ENCODE peak calls at places on chromosome X, in seven cellular contexts. W is aorta; L is uterus; X is hepatocyte; R is cardiac muscle cell; A is OCI-LY7; U is CD8-positive, alpha-beta memory T cell. B is an unnamed sample.

GRCh38 chrX:43644124-43644701 is 11.9 kb upstream of the MAOA start:
- DNase-seq in W (no peak), L (peak; percentile 33), X (peak; percentile 58), R (no peak), A (no peak), U (no peak), B (no peak)

GRCh38 chrX:119467842-119468185 is 430 bp upstream of the SLC25A5 start:
- DNase-seq in W (no peak), L (no peak), X (no peak), R (no peak), A (no peak), U (no peak), B (no peak)

GRCh38 chrX:9269134-9269533 is 195.7 kb upstream of the TBL1X start:
- DNase-seq in W (no peak), L (no peak), X (peak; percentile 23), R (no peak), A (no peak), U (no peak), B (no peak)

GRCh38 chrX:125203737-125204578 is 115.7 kb upstream of the TEX13C start:
- DNase-seq in W (peak; percentile 75), L (peak; percentile 25), X (peak; percentile 41), R (peak; percentile 56), A (no peak), U (no peak), B (no peak)

GRCh38 chrX:77900688-77901087 is 1.4 kb downstream of the COX7B start:
- DNase-seq in W (no peak), L (no peak), X (no peak), R (no peak), A (no peak), U (no peak), B (no peak)

GRCh38 chrX:105282077-105282476 is 61.6 kb upstream of the TEX13A start:
- DNase-seq in W (no peak), L (no peak), X (no peak), R (no peak), A (no peak), U (no peak), B (no peak)

GRCh38 chrX:45445745-45446412 is 245.2 kb upstream of the DIPK2B start:
- DNase-seq in W (no peak), L (no peak), X (peak; percentile 18), R (no peak), A (no peak), U (no peak), B (no peak)

GRCh38 chrX:53319614-53320542 is 38.5 kb upstream of the IQSEC2 start:
- DNase-seq in W (no peak), L (no peak), X (no peak), R (no peak), A (no peak), U (no peak), B (no peak)

GRCh38 chrX:55450259-55450658 is 1.7 kb upstream of the MAGEH1 start:
- DNase-seq in W (no peak), L (no peak), X (peak; percentile 16), R (peak; percentile 23), A (no peak), U (no peak), B (no peak)

GRCh38 chrX:1661922-1662221 is 47.0 kb downstream of the ASMT start:
- DNase-seq in W (no peak), L (no peak), X (no peak), R (no peak), A (no peak), U (no peak), B (no peak)
- H3K27ac ChIP-seq in W (no peak overlapping the region), L (no peak overlapping the region), X (no peak overlapping the region), R (no peak overlapping the region), A (peak overlapping the region; percentile 72), U (peak overlapping the region; percentile 85), B (peak overlapping the region; percentile 68)

GRCh38 chrX:4588893-4589292 is 875.4 kb upstream of the PRKX start:
- DNase-seq in W (no peak), L (no peak), X (no peak), R (no peak), A (no peak), U (no peak), B (no peak)
- H3K4me3 ChIP-seq in W (no peak overlapping the region), L (no peak overlapping the region), X (no peak overlapping the region), R (no peak overlapping the region), A (no peak overlapping the region), U (no peak overlapping the region), B (no peak overlapping the region)

DNA sequence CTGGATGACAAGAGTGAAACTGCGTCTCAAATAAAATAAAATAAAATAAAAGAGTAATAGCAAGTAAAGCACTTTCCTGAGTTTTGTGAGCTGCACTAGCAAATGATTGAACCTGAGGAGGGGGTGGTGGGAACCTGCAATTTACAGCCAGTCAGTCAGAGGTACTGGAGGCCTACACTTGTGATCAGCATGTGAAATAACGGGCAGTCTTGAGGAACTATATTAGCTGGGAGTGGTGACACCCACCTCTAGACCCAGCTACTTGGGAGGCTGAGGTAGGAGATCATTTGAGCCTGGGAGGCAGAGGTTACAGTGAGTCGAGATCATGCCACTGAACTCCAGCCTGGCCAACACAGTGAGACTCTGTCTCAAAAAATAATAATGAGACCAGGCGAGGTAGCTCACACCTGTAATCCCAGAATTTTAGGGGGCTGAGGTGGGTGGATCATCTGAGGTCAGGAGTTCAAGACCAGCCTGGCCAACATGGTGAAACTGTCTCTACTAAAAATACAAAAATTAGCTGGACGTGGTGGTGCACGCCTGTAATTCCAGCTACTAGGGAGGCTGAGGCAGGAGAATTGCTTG is 537.1 kb upstream of the HTR2C start:
- DNase-seq in W (no peak), L (no peak), X (no peak), R (no peak), A (no peak), U (no peak), B (no peak)
- H3K36me3 ChIP-seq in W (no peaks in the 10 kb centered on the region), L (no peaks in the 10 kb centered on the region), X (no peaks in the 10 kb centered on the region), R (no peaks in the 10 kb centered on the region), A (no peaks in the 10 kb centered on the region), U (no peaks in the 10 kb centered on the region), B (no peaks in the 10 kb centered on the region)

GRCh38 chrX:39729834-39730670 is 367.7 kb downstream of the BCOR start:
- DNase-seq in W (no peak), L (no peak), X (peak; percentile 38), R (no peak), A (no peak), U (no peak), B (no peak)
- H3K27ac ChIP-seq in W (no peak overlapping the region), L (no peak overlapping the region), X (peak overlapping the region; percentile 38), R (no peak overlapping the region), A (no peak overlapping the region), U (no peak overlapping the region), B (no peak overlapping the region)

DNA sequence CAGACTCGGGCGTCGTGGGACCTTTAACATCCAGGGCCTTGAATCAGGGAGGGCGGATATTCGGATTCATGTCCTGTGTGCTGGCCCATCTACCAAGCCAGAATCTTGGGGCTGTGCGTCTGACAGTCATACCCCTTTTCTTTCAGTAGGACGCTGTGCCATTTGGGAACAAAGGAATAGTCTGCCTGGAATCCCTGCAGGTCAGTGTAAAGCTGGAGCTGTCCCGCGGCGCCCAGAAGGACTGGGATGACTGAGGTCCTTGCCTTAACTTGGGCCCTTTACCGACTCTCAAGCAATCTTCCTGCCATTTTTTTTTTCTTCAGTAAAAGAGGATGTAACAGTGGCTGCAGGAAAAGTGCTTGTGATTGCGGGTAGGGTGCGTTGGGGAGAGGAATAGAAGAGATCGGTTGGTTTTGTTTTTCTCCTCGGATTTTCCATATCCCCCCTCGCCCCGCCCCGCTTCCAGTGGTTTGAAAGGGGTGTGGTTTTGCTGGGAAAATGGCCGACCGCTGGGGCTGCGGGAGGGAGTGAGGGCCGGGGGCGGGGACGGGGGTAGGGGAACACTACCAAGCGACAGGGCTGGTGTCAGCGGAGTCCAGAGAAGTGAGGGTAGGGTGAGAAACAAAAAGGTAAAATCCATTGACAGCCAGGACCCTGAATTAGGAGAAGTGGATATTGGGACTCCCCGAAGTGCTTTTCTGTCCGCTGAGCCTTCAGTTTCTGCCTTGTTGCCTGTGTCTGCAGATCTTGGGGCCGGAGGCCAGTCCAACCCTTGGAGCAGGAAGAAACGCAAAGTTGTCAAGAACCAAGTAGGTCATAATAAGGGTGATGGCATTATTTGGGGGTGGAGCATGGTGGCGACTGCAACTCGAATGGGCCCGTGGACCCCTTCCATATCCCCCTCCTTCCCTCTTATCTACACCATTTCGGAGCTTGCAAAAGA is 749 bp downstream of the ARMCX1 start:
- DNase-seq in W (peak; percentile 86), L (peak; percentile 48), X (peak; percentile 64), R (peak; percentile 47), A (no peak), U (no peak), B (no peak)
- H3K4me3 ChIP-seq in W (peak overlapping the region; percentile 45), L (peak overlapping the region; percentile 53), X (peak overlapping the region; percentile 31), R (peak overlapping the region; percentile 37), A (no peak overlapping the region), U (peak overlapping the region; percentile 32), B (no peak overlapping the region)

GRCh38 chrX:1420371-1420770 is 28.5 kb upstream of the SLC25A6 start:
- DNase-seq in W (peak; percentile 63), L (no peak), X (no peak), R (no peak), A (no peak), U (no peak), B (no peak)

GRCh38 chrX:1419545-1420355 is 27.8 kb upstream of the SLC25A6 start:
- DNase-seq in W (peak; percentile 59), L (no peak), X (no peak), R (no peak), A (no peak), U (no peak), B (no peak)

GRCh38 chrX:1423215-1423614 is 29.5 kb downstream of the ASMTL start:
- DNase-seq in W (peak; percentile 8), L (no peak), X (no peak), R (no peak), A (no peak), U (no peak), B (no peak)

GRCh38 chrX:1422135-1422465 is 30.2 kb upstream of the SLC25A6 start:
- DNase-seq in W (peak; percentile 20), L (no peak), X (no peak), R (no peak), A (no peak), U (no peak), B (no peak)

GRCh38 chrX:1421433-1422134 is 29.7 kb upstream of the SLC25A6 start:
- DNase-seq in W (peak; percentile 32), L (no peak), X (no peak), R (no peak), A (no peak), U (no peak), B (no peak)
- H3K36me3 ChIP-seq in W (peaks cover 10% of the 10 kb centered on the region), L (no peaks in the 10 kb centered on the region), X (no peaks in the 10 kb centered on the region), R (no peaks in the 10 kb centered on the region), A (peaks cover 99% of the 10 kb centered on the region), U (peaks cover 56% of the 10 kb centered on the region), B (peaks cover 31% of the 10 kb centered on the region)

DNA sequence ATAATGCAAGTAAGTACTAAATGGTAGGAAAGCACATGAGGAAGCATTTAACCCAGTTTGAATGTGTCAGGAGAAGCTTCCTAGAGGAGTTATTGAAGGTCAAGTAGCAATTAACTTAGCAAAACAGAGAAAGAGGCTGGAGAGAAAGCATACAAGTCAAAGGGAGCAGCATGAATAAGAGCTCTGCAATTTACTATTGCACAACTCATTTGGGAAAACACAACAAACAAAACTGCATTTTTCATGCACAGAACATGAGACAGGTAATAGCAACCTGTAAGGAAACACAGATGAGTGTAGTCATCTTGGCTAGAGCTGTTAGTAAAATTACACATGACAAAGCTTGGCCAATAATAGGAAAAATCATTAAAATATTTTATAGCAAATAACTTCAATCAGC is 538.1 kb downstream of the PPP4R3C start:
- DNase-seq in W (no peak), L (no peak), X (no peak), R (no peak), A (no peak), U (no peak), B (no peak)
- H3K27ac ChIP-seq in W (no peak overlapping the region), L (no peak overlapping the region), X (no peak overlapping the region), R (no peak overlapping the region), A (no peak overlapping the region), U (no peak overlapping the region), B (no peak overlapping the region)

B was measured in CD4-positive, alpha-beta memory T cell.